ENCODE peak calls at places on chromosomes 7 and 10, in eight cellular contexts. R is EL; K is activated CD4-positive, CD25-positive, alpha-beta regulatory T cell; E is B cell; O is AG09319; Y is type B pancreatic cell; V is CD8-positive, alpha-beta T cell; A is endothelial cell. I is an unnamed sample.

GRCh38 chr7:105315357-105315756 is 73.4 kb downstream of the SRPK2 start:
- DNase-seq in R (no peak), K (no peak), E (no peak), O (no peak), Y (no peak), V (no peak), A (no peak), I (no peak)

GRCh38 chr10:1241322-1241890 is 185.2 kb downstream of the WDR37 start:
- DNase-seq in R (no peak), K (no peak), E (no peak), O (no peak), Y (no peak), V (no peak), A (no peak), I (no peak)

GRCh38 chr10:3928569-3928968 is 143.6 kb upstream of the KLF6 start:
- DNase-seq in R (no peak), K (no peak), E (no peak), O (no peak), Y (no peak), V (no peak), A (no peak), I (no peak)

GRCh38 chr10:112794201-112794600 is 155.8 kb upstream of the TCF7L2 start:
- DNase-seq in R (no peak), K (no peak), E (no peak), O (no peak), Y (no peak), V (no peak), A (no peak), I (no peak)

GRCh38 chr10:33056828-33057227 is 98.8 kb upstream of the ITGB1 start:
- DNase-seq in R (no peak), K (no peak), E (no peak), O (no peak), Y (no peak), V (no peak), A (no peak), I (no peak)

GRCh38 chr7:23654508-23654907 is 25.5 kb upstream of the FAM221A start:
- DNase-seq in R (peak; percentile 39), K (no peak), E (no peak), O (no peak), Y (no peak), V (no peak), A (no peak), I (no peak)

GRCh38 chr10:133072776-133073390 is 14.8 kb upstream of the ADGRA1 start:
- DNase-seq in R (no peak), K (no peak), E (no peak), O (no peak), Y (no peak), V (no peak), A (no peak), I (no peak)

GRCh38 chr7:108684629-108685028 is 115.0 kb downstream of the DNAJB9 start:
- DNase-seq in R (peak; percentile 4), K (no peak), E (no peak), O (no peak), Y (no peak), V (no peak), A (no peak), I (no peak)

GRCh38 chr7:84613411-84613810 is 418.8 kb upstream of the SEMA3A start:
- DNase-seq in R (no peak), K (no peak), E (no peak), O (no peak), Y (no peak), V (no peak), A (no peak), I (no peak)

GRCh38 chr7:43618073-43618472 is 35.2 kb downstream of the STK17A start:
- DNase-seq in R (no peak), K (no peak), E (no peak), O (no peak), Y (no peak), V (no peak), A (no peak), I (no peak)

GRCh38 chr10:83990126-83990525 is 149.2 kb upstream of the GHITM start:
- DNase-seq in R (no peak), K (no peak), E (no peak), O (no peak), Y (no peak), V (no peak), A (no peak), I (no peak)

GRCh38 chr7:47480576-47481538 is 101.1 kb downstream of the TNS3 start:
- DNase-seq in R (no peak), K (no peak), E (peak; percentile 63), O (no peak), Y (no peak), V (no peak), A (no peak), I (no peak)

GRCh38 chr7:138978541-138979184 is 2.5 kb downstream of the KIAA1549 start:
- DNase-seq in R (no peak), K (no peak), E (no peak), O (no peak), Y (no peak), V (no peak), A (no peak), I (no peak)

GRCh38 chr7:30378275-30378674 is 93.9 kb downstream of the ZNRF2 start:
- DNase-seq in R (no peak), K (no peak), E (no peak), O (no peak), Y (no peak), V (no peak), A (no peak), I (no peak)

GRCh38 chr10:6212806-6213205 is 10.1 kb downstream of the PFKFB3 start:
- DNase-seq in R (no peak), K (no peak), E (no peak), O (no peak), Y (no peak), V (no peak), A (no peak), I (no peak)

GRCh38 chr7:54811016-54811924 is 52.3 kb upstream of the SEC61G start:
- DNase-seq in R (peak; percentile 84), K (no peak), E (no peak), O (peak; percentile 74), Y (no peak), V (no peak), A (no peak), I (peak; percentile 60)

GRCh38 chr7:100122067-100122466 is 2.6 kb downstream of the CNPY4 start:
- DNase-seq in R (no peak), K (no peak), E (no peak), O (no peak), Y (no peak), V (no peak), A (no peak), I (no peak)

GRCh38 chr10:74113546-74113945 is 37.1 kb downstream of the AP3M1 start:
- DNase-seq in R (peak; percentile 65), K (no peak), E (no peak), O (peak; percentile 65), Y (no peak), V (no peak), A (no peak), I (peak; percentile 3)

GRCh38 chr7:148687555-148687954 is 11.1 kb upstream of the CUL1 start:
- DNase-seq in R (no peak), K (no peak), E (no peak), O (no peak), Y (no peak), V (no peak), A (no peak), I (no peak)

GRCh38 chr10:30073767-30074060 is 14.3 kb upstream of the JCAD start:
- DNase-seq in R (no peak), K (no peak), E (no peak), O (no peak), Y (no peak), V (no peak), A (no peak), I (no peak)

GRCh38 chr10:129031233-129032150 is 435.5 kb upstream of the MGMT start:
- DNase-seq in R (no peak), K (peak; percentile 22), E (peak; percentile 38), O (peak; percentile 0), Y (no peak), V (no peak), A (peak; percentile 88), I (peak; percentile 9)

GRCh38 chr7:148045521-148045920 is 545.0 kb upstream of the C7orf33 start:
- DNase-seq in R (no peak), K (no peak), E (no peak), O (no peak), Y (no peak), V (no peak), A (no peak), I (no peak)

GRCh38 chr7:18262054-18262453 is 233.5 kb upstream of the HDAC9 start:
- DNase-seq in R (no peak), K (no peak), E (no peak), O (no peak), Y (no peak), V (no peak), A (no peak), I (no peak)

GRCh38 chr7:139709460-139709859 is 68.3 kb downstream of the HIPK2 start:
- DNase-seq in R (peak; percentile 86), K (no peak), E (no peak), O (peak; percentile 77), Y (no peak), V (no peak), A (no peak), I (peak; percentile 90)

GRCh38 chr7:107262857-107263256 is 94.1 kb downstream of the HBP1 start:
- DNase-seq in R (no peak), K (no peak), E (no peak), O (no peak), Y (no peak), V (no peak), A (no peak), I (no peak)

GRCh38 chr10:78865518-78865835 is 203.3 kb upstream of the ZMIZ1 start:
- DNase-seq in R (no peak), K (no peak), E (no peak), O (no peak), Y (peak; percentile 50), V (no peak), A (no peak), I (no peak)

GRCh38 chr10:91883549-91884542 is 25.4 kb downstream of the FGFBP3 start:
- DNase-seq in R (peak; percentile 38), K (no peak), E (no peak), O (no peak), Y (no peak), V (no peak), A (no peak), I (peak; percentile 28)